ENCODE peak calls at places on chromosomes 5 and 9, in nine cellular contexts. F, Z, D, G, T, N, L, R and M are unnamed samples.

GRCh38 chr5:132775439-132776076 is 1.5 kb downstream of the SEPTIN8 start:
- DNase-seq in F (no peak), D (no peak), N (no peak), G (no peak), R (no peak), Z (no peak), T (no peak), L (no peak), M (no peak)

GRCh38 chr5:125267636-125268248 is 521.3 kb upstream of the ZNF608 start:
- DNase-seq in N (no peak), F (no peak), R (no peak), T (no peak), G (no peak), D (no peak), Z (no peak), L (no peak), M (no peak)

GRCh38 chr5:74639538-74640449 is 734 bp downstream of the ENC1 start:
- DNase-seq in N (no peak), D (no peak), T (no peak), L (no peak), Z (peak; percentile 76), G (no peak), R (peak; percentile 57), F (no peak), M (peak; percentile 71)

GRCh38 chr5:55750063-55750462 is 12.2 kb downstream of the DDX4 start:
- DNase-seq in F (no peak), R (no peak), Z (no peak), G (no peak), L (no peak), N (no peak), D (no peak), T (no peak), M (no peak)

GRCh38 chr5:139472410-139473030 is 1.7 kb downstream of the SMIM33 start:
- DNase-seq in T (no peak), N (no peak), Z (no peak), G (peak; percentile 3), D (no peak), L (no peak), R (no peak), F (no peak), M (no peak)

GRCh38 chr5:159061186-159061796 is 38.4 kb downstream of the EBF1 start:
- DNase-seq in F (no peak), N (no peak), D (no peak), G (peak; percentile 8), Z (peak; percentile 41), T (no peak), R (peak; percentile 45), L (no peak), M (no peak)

GRCh38 chr9:126146254-126147145 is 180.1 kb upstream of the MVB12B start:
- DNase-seq in L (no peak), Z (peak; percentile 45), R (peak; percentile 48), N (peak; percentile 15), T (peak; percentile 91), G (peak; percentile 16), F (peak; percentile 62), D (peak; percentile 70), M (peak; percentile 42)

GRCh38 chr5:113163328-113163727 is 186.7 kb downstream of the DCP2 start:
- DNase-seq in T (no peak), Z (no peak), L (peak; percentile 84), R (peak; percentile 83), N (no peak), G (no peak), D (no peak), F (no peak), M (no peak)

GRCh38 chr9:103904242-103904641 is 189.9 kb upstream of the SMC2 start:
- DNase-seq in T (no peak), Z (no peak), F (no peak), G (no peak), N (no peak), R (no peak), D (no peak), L (no peak), M (no peak)

GRCh38 chr5:107820339-107820880 is 149.7 kb upstream of the EFNA5 start:
- DNase-seq in G (no peak), N (no peak), F (no peak), Z (no peak), D (no peak), L (no peak), R (no peak), T (no peak), M (no peak)

GRCh38 chr5:126912607-126913006 is 117.8 kb downstream of the MARCHF3 start:
- DNase-seq in N (no peak), T (no peak), Z (peak; percentile 11), D (no peak), F (no peak), R (no peak), L (no peak), G (no peak), M (peak; percentile 89)

GRCh38 chr5:169374111-169374510 is 73.2 kb upstream of the SLIT3 start:
- DNase-seq in R (no peak), G (no peak), Z (no peak), L (no peak), F (no peak), N (no peak), T (no peak), D (no peak), M (no peak)

GRCh38 chr5:122997294-122997693 is 39.2 kb downstream of the PPIC start:
- DNase-seq in T (no peak), Z (no peak), N (no peak), D (no peak), R (no peak), F (no peak), G (no peak), L (no peak), M (no peak)

GRCh38 chr9:6692433-6692832 is 46.9 kb upstream of the GLDC start:
- DNase-seq in L (no peak), T (no peak), N (no peak), G (no peak), Z (no peak), R (no peak), D (no peak), F (no peak), M (no peak)

GRCh38 chr5:82735160-82735789 is 341.9 kb downstream of the TMEM167A start:
- DNase-seq in N (no peak), Z (no peak), D (no peak), R (peak; percentile 45), G (no peak), T (peak; percentile 69), L (peak; percentile 63), F (no peak), M (peak; percentile 26)

GRCh38 chr5:27682600-27682999 is 644.2 kb upstream of the CDH9 start:
- DNase-seq in D (no peak), R (no peak), N (no peak), F (no peak), G (no peak), L (no peak), T (peak; percentile 9), Z (no peak), M (peak; percentile 32)

GRCh38 chr5:139108056-139108811 is 89.9 kb downstream of the SIL1 start:
- DNase-seq in N (no peak), G (no peak), F (no peak), R (no peak), Z (no peak), L (no peak), T (no peak), D (no peak), M (no peak)

GRCh38 chr5:135978212-135978631 is 23.4 kb upstream of the LECT2 start:
- DNase-seq in L (no peak), F (no peak), Z (no peak), T (no peak), R (no peak), N (no peak), G (no peak), D (no peak), M (no peak)

GRCh38 chr9:136568288-136569081 is 22.6 kb upstream of the NOTCH1 start:
- DNase-seq in D (no peak), F (no peak), R (no peak), G (no peak), T (no peak), L (no peak), Z (no peak), N (no peak), M (no peak)
- TF ChIP-seq MAX in D (no peak), F (no peak), R (no peak), G (peak; percentile 1), T (no peak), L (no peak), Z (no peak), N (no peak), M (no peak)

DNA sequence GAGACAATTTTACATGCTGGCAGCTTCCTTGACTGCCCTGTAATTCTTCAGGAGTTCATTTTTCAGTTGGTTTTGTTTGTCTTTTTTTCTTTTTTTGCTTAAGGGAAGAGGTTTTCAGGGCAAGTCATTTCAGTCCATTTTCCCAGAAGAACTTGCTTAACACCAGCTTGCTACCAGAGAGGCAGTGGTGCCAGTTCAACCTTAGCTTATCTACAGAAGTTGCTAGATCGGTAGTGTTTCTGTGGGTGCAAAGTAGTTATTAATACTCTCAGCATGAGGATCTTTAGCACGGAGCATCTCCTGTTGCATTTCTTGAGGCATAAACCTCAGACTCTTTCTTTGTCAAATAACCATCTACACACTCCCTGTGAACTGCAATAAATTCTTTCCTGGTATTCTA is 1.1 kb downstream of the SPEF2 start:
- DNase-seq in T (no peak), D (no peak), L (no peak), Z (no peak), R (no peak), N (no peak), F (no peak), G (no peak), M (no peak)
- H3K4me3 ChIP-seq in T (peak overlapping the region; percentile 92), D (peak overlapping the region; percentile 87), L (peak overlapping the region; percentile 89), Z (no peak overlapping the region), R (no peak overlapping the region), N (no peak overlapping the region), F (no peak overlapping the region), G (no peak overlapping the region), M (no peak overlapping the region)

GRCh38 chr5:57007349-57007748 is 55.4 kb upstream of the MIER3 start:
- DNase-seq in F (no peak), L (no peak), G (no peak), N (no peak), R (no peak), D (no peak), Z (no peak), T (no peak), M (no peak)
- TF ChIP-seq MAX in F (no peak), L (no peak), G (no peak), N (no peak), R (no peak), D (no peak), Z (no peak), T (no peak), M (no peak)

DNA sequence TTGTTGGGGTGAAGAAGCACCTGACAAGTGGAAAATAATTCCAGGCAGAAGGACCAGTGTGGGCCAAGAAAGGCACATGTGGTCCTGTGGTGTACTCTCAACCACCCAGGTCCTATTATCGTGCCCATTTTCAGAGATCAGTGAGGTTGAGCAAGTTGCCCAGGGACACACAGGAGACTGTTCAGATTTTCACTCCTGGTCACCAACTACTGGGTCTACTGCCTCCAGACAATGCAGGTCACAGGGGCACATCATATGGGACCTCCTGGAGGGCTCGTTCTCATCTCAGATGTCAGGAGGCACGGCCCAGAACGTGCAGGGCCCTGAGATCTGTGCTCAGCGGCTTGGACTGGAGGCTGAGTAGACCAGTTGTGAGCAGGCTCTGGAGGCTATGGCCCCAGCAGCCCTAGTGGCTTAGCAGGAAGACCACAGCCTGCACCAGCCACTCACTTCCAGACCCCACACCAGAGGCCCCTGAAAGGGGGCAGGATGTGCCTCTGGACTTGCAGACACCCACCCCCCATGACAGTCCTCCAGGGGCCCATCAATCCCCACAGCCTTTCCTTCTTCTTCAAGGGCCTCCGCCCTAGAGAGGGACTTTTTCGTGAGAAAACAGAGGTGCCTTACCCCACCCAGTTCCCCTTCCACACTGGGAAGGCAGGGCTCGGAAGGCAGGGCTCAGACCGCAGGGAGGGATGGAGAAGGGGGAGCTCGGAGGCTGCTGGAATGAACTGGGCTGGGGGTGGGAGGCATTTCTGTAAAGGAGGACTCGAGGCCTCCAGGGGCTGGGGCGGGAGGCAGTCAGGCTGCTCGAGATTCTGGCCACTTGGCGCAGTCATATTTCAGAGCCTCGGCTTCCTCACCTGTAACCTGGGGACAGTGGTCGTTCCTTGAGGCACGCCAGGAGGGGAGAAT is 82.7 kb upstream of the NEURL1B start:
- DNase-seq in F (no peak), L (no peak), T (no peak), R (no peak), Z (no peak), D (no peak), G (no peak), N (no peak), M (no peak)
- H3K4me3 ChIP-seq in F (no peak overlapping the region), L (no peak overlapping the region), T (no peak overlapping the region), R (no peak overlapping the region), Z (no peak overlapping the region), D (no peak overlapping the region), G (no peak overlapping the region), N (no peak overlapping the region), M (no peak overlapping the region)